ENCODE peak calls at places on chromosomes 7 and 10, in eight cellular contexts. One of them, this sample, is unnamed.

GRCh38 chr10:101577121-101577871 is 10.8 kb downstream of the POLL start:
- DNase-seq in GM12878: no peak
- DNase-seq in stimulated activated naive CD8-positive, alpha-beta T cell treated with anti-CD3 and anti-CD28 coated beads, Interleukin-15, amount 100 ng/mL, for 72 hours: no peak
- DNase-seq in activated CD4-positive, alpha-beta T cell treated with anti-CD3 and anti-CD28 coated beads, Interleukin-2, amount 50 U/mL, for 24 hours: no peak
- DNase-seq in activated T-helper 1 cell treated with anti-CD3 and anti-CD28 coated beads, Interleukin-2, amount 50 U/mL, for 16 hours: no peak
- DNase-seq in activated T-cell treated with anti-CD3 and anti-CD28 coated beads, Interleukin-2, amount 50 U/mL, for 48 hours: no peak
- DNase-seq in colonic mucosa: no peak
- DNase-seq in AG10803: no peak
- DNase-seq in this sample: no peak

GRCh38 chr10:114077347-114077746 is 33.7 kb downstream of the ADRB1 start:
- DNase-seq in AG10803: no peak
- DNase-seq in activated CD4-positive, alpha-beta T cell treated with anti-CD3 and anti-CD28 coated beads, Interleukin-2, amount 50 U/mL, for 24 hours: no peak
- DNase-seq in activated T-helper 1 cell treated with anti-CD3 and anti-CD28 coated beads, Interleukin-2, amount 50 U/mL, for 16 hours: no peak
- DNase-seq in colonic mucosa: no peak
- DNase-seq in activated T-cell treated with anti-CD3 and anti-CD28 coated beads, Interleukin-2, amount 50 U/mL, for 48 hours: no peak
- DNase-seq in GM12878: no peak
- DNase-seq in stimulated activated naive CD8-positive, alpha-beta T cell treated with anti-CD3 and anti-CD28 coated beads, Interleukin-15, amount 100 ng/mL, for 72 hours: no peak
- DNase-seq in this sample: no peak

GRCh38 chr10:125002423-125003145 is 60.7 kb downstream of the ZRANB1 start:
- DNase-seq in stimulated activated naive CD8-positive, alpha-beta T cell treated with anti-CD3 and anti-CD28 coated beads, Interleukin-15, amount 100 ng/mL, for 72 hours: peak
- DNase-seq in activated CD4-positive, alpha-beta T cell treated with anti-CD3 and anti-CD28 coated beads, Interleukin-2, amount 50 U/mL, for 24 hours: no peak
- DNase-seq in colonic mucosa: no peak
- DNase-seq in AG10803: no peak
- DNase-seq in activated T-helper 1 cell treated with anti-CD3 and anti-CD28 coated beads, Interleukin-2, amount 50 U/mL, for 16 hours: no peak
- DNase-seq in GM12878: no peak
- DNase-seq in activated T-cell treated with anti-CD3 and anti-CD28 coated beads, Interleukin-2, amount 50 U/mL, for 48 hours: no peak
- DNase-seq in this sample: peak

GRCh38 chr7:77940647-77941046 is 142.1 kb downstream of the PHTF2 start:
- DNase-seq in AG10803: peak
- DNase-seq in activated T-cell treated with anti-CD3 and anti-CD28 coated beads, Interleukin-2, amount 50 U/mL, for 48 hours: no peak
- DNase-seq in activated T-helper 1 cell treated with anti-CD3 and anti-CD28 coated beads, Interleukin-2, amount 50 U/mL, for 16 hours: no peak
- DNase-seq in stimulated activated naive CD8-positive, alpha-beta T cell treated with anti-CD3 and anti-CD28 coated beads, Interleukin-15, amount 100 ng/mL, for 72 hours: no peak
- DNase-seq in colonic mucosa: no peak
- DNase-seq in activated CD4-positive, alpha-beta T cell treated with anti-CD3 and anti-CD28 coated beads, Interleukin-2, amount 50 U/mL, for 24 hours: no peak
- DNase-seq in GM12878: no peak
- DNase-seq in this sample: no peak

GRCh38 chr10:4280481-4281206 is 495.6 kb upstream of the KLF6 start:
- DNase-seq in activated T-cell treated with anti-CD3 and anti-CD28 coated beads, Interleukin-2, amount 50 U/mL, for 48 hours: no peak
- DNase-seq in activated T-helper 1 cell treated with anti-CD3 and anti-CD28 coated beads, Interleukin-2, amount 50 U/mL, for 16 hours: no peak
- DNase-seq in activated CD4-positive, alpha-beta T cell treated with anti-CD3 and anti-CD28 coated beads, Interleukin-2, amount 50 U/mL, for 24 hours: no peak
- DNase-seq in colonic mucosa: peak
- DNase-seq in GM12878: no peak
- DNase-seq in stimulated activated naive CD8-positive, alpha-beta T cell treated with anti-CD3 and anti-CD28 coated beads, Interleukin-15, amount 100 ng/mL, for 72 hours: no peak
- DNase-seq in AG10803: peak
- DNase-seq in this sample: no peak

GRCh38 chr10:124697837-124698559 is 46.2 kb downstream of the FAM53B start:
- DNase-seq in activated T-helper 1 cell treated with anti-CD3 and anti-CD28 coated beads, Interleukin-2, amount 50 U/mL, for 16 hours: peak
- DNase-seq in colonic mucosa: no peak
- DNase-seq in GM12878: no peak
- DNase-seq in AG10803: no peak
- DNase-seq in stimulated activated naive CD8-positive, alpha-beta T cell treated with anti-CD3 and anti-CD28 coated beads, Interleukin-15, amount 100 ng/mL, for 72 hours: peak
- DNase-seq in activated CD4-positive, alpha-beta T cell treated with anti-CD3 and anti-CD28 coated beads, Interleukin-2, amount 50 U/mL, for 24 hours: no peak
- DNase-seq in activated T-cell treated with anti-CD3 and anti-CD28 coated beads, Interleukin-2, amount 50 U/mL, for 48 hours: no peak
- DNase-seq in this sample: no peak

GRCh38 chr10:128429835-128430513 is 303.8 kb upstream of the MKI67 start:
- DNase-seq in stimulated activated naive CD8-positive, alpha-beta T cell treated with anti-CD3 and anti-CD28 coated beads, Interleukin-15, amount 100 ng/mL, for 72 hours: no peak
- DNase-seq in activated T-helper 1 cell treated with anti-CD3 and anti-CD28 coated beads, Interleukin-2, amount 50 U/mL, for 16 hours: no peak
- DNase-seq in GM12878: no peak
- DNase-seq in colonic mucosa: no peak
- DNase-seq in activated CD4-positive, alpha-beta T cell treated with anti-CD3 and anti-CD28 coated beads, Interleukin-2, amount 50 U/mL, for 24 hours: no peak
- DNase-seq in AG10803: no peak
- DNase-seq in activated T-cell treated with anti-CD3 and anti-CD28 coated beads, Interleukin-2, amount 50 U/mL, for 48 hours: no peak
- DNase-seq in this sample: no peak

GRCh38 chr7:112587504-112587903 is 106.7 kb downstream of the LSMEM1 start:
- DNase-seq in AG10803: no peak
- DNase-seq in GM12878: no peak
- DNase-seq in activated T-cell treated with anti-CD3 and anti-CD28 coated beads, Interleukin-2, amount 50 U/mL, for 48 hours: no peak
- DNase-seq in activated CD4-positive, alpha-beta T cell treated with anti-CD3 and anti-CD28 coated beads, Interleukin-2, amount 50 U/mL, for 24 hours: no peak
- DNase-seq in stimulated activated naive CD8-positive, alpha-beta T cell treated with anti-CD3 and anti-CD28 coated beads, Interleukin-15, amount 100 ng/mL, for 72 hours: no peak
- DNase-seq in colonic mucosa: no peak
- DNase-seq in activated T-helper 1 cell treated with anti-CD3 and anti-CD28 coated beads, Interleukin-2, amount 50 U/mL, for 16 hours: no peak
- DNase-seq in this sample: no peak

GRCh38 chr10:117552156-117552620 is 9.6 kb downstream of the EMX2 start:
- DNase-seq in activated T-helper 1 cell treated with anti-CD3 and anti-CD28 coated beads, Interleukin-2, amount 50 U/mL, for 16 hours: no peak
- DNase-seq in activated CD4-positive, alpha-beta T cell treated with anti-CD3 and anti-CD28 coated beads, Interleukin-2, amount 50 U/mL, for 24 hours: no peak
- DNase-seq in stimulated activated naive CD8-positive, alpha-beta T cell treated with anti-CD3 and anti-CD28 coated beads, Interleukin-15, amount 100 ng/mL, for 72 hours: no peak
- DNase-seq in AG10803: peak
- DNase-seq in GM12878: no peak
- DNase-seq in colonic mucosa: no peak
- DNase-seq in activated T-cell treated with anti-CD3 and anti-CD28 coated beads, Interleukin-2, amount 50 U/mL, for 48 hours: no peak
- DNase-seq in this sample: peak

GRCh38 chr7:80135306-80136104 is 874 bp downstream of the GNAI1 start:
- DNase-seq in activated T-helper 1 cell treated with anti-CD3 and anti-CD28 coated beads, Interleukin-2, amount 50 U/mL, for 16 hours: no peak
- DNase-seq in activated CD4-positive, alpha-beta T cell treated with anti-CD3 and anti-CD28 coated beads, Interleukin-2, amount 50 U/mL, for 24 hours: no peak
- DNase-seq in AG10803: peak
- DNase-seq in colonic mucosa: peak
- DNase-seq in stimulated activated naive CD8-positive, alpha-beta T cell treated with anti-CD3 and anti-CD28 coated beads, Interleukin-15, amount 100 ng/mL, for 72 hours: peak
- DNase-seq in activated T-cell treated with anti-CD3 and anti-CD28 coated beads, Interleukin-2, amount 50 U/mL, for 48 hours: peak
- DNase-seq in GM12878: no peak
- DNase-seq in this sample: peak

GRCh38 chr10:69801434-69802315 is at the start of gene COL13A1:
- DNase-seq in activated T-cell treated with anti-CD3 and anti-CD28 coated beads, Interleukin-2, amount 50 U/mL, for 48 hours: peak
- DNase-seq in stimulated activated naive CD8-positive, alpha-beta T cell treated with anti-CD3 and anti-CD28 coated beads, Interleukin-15, amount 100 ng/mL, for 72 hours: no peak
- DNase-seq in colonic mucosa: peak
- DNase-seq in activated T-helper 1 cell treated with anti-CD3 and anti-CD28 coated beads, Interleukin-2, amount 50 U/mL, for 16 hours: no peak
- DNase-seq in GM12878: no peak
- DNase-seq in AG10803: peak
- DNase-seq in activated CD4-positive, alpha-beta T cell treated with anti-CD3 and anti-CD28 coated beads, Interleukin-2, amount 50 U/mL, for 24 hours: no peak
- DNase-seq in this sample: peak

GRCh38 chr7:18455644-18456043 is 39.9 kb upstream of the HDAC9 start:
- DNase-seq in GM12878: no peak
- DNase-seq in colonic mucosa: no peak
- DNase-seq in AG10803: no peak
- DNase-seq in activated CD4-positive, alpha-beta T cell treated with anti-CD3 and anti-CD28 coated beads, Interleukin-2, amount 50 U/mL, for 24 hours: no peak
- DNase-seq in activated T-helper 1 cell treated with anti-CD3 and anti-CD28 coated beads, Interleukin-2, amount 50 U/mL, for 16 hours: no peak
- DNase-seq in activated T-cell treated with anti-CD3 and anti-CD28 coated beads, Interleukin-2, amount 50 U/mL, for 48 hours: no peak
- DNase-seq in stimulated activated naive CD8-positive, alpha-beta T cell treated with anti-CD3 and anti-CD28 coated beads, Interleukin-15, amount 100 ng/mL, for 72 hours: no peak
- DNase-seq in this sample: no peak

GRCh38 chr7:27576360-27576944 is 86.2 kb downstream of the HIBADH start:
- DNase-seq in activated T-cell treated with anti-CD3 and anti-CD28 coated beads, Interleukin-2, amount 50 U/mL, for 48 hours: no peak
- DNase-seq in activated T-helper 1 cell treated with anti-CD3 and anti-CD28 coated beads, Interleukin-2, amount 50 U/mL, for 16 hours: no peak
- DNase-seq in GM12878: no peak
- DNase-seq in colonic mucosa: no peak
- DNase-seq in AG10803: peak
- DNase-seq in stimulated activated naive CD8-positive, alpha-beta T cell treated with anti-CD3 and anti-CD28 coated beads, Interleukin-15, amount 100 ng/mL, for 72 hours: no peak
- DNase-seq in activated CD4-positive, alpha-beta T cell treated with anti-CD3 and anti-CD28 coated beads, Interleukin-2, amount 50 U/mL, for 24 hours: peak
- DNase-seq in this sample: no peak

GRCh38 chr10:116385311-116385710 is 42.3 kb upstream of the PNLIPRP3 start:
- DNase-seq in GM12878: no peak
- DNase-seq in activated CD4-positive, alpha-beta T cell treated with anti-CD3 and anti-CD28 coated beads, Interleukin-2, amount 50 U/mL, for 24 hours: no peak
- DNase-seq in stimulated activated naive CD8-positive, alpha-beta T cell treated with anti-CD3 and anti-CD28 coated beads, Interleukin-15, amount 100 ng/mL, for 72 hours: no peak
- DNase-seq in AG10803: no peak
- DNase-seq in activated T-helper 1 cell treated with anti-CD3 and anti-CD28 coated beads, Interleukin-2, amount 50 U/mL, for 16 hours: no peak
- DNase-seq in colonic mucosa: no peak
- DNase-seq in activated T-cell treated with anti-CD3 and anti-CD28 coated beads, Interleukin-2, amount 50 U/mL, for 48 hours: no peak
- DNase-seq in this sample: no peak

GRCh38 chr7:7707756-7708310 is 10.6 kb downstream of the RPA3 start:
- DNase-seq in stimulated activated naive CD8-positive, alpha-beta T cell treated with anti-CD3 and anti-CD28 coated beads, Interleukin-15, amount 100 ng/mL, for 72 hours: no peak
- DNase-seq in AG10803: peak
- DNase-seq in activated T-helper 1 cell treated with anti-CD3 and anti-CD28 coated beads, Interleukin-2, amount 50 U/mL, for 16 hours: no peak
- DNase-seq in colonic mucosa: no peak
- DNase-seq in activated CD4-positive, alpha-beta T cell treated with anti-CD3 and anti-CD28 coated beads, Interleukin-2, amount 50 U/mL, for 24 hours: no peak
- DNase-seq in activated T-cell treated with anti-CD3 and anti-CD28 coated beads, Interleukin-2, amount 50 U/mL, for 48 hours: no peak
- DNase-seq in GM12878: no peak
- DNase-seq in this sample: no peak

GRCh38 chr7:12423995-12424745 is 20.5 kb upstream of the VWDE start:
- DNase-seq in colonic mucosa: no peak
- DNase-seq in GM12878: no peak
- DNase-seq in activated T-helper 1 cell treated with anti-CD3 and anti-CD28 coated beads, Interleukin-2, amount 50 U/mL, for 16 hours: no peak
- DNase-seq in AG10803: no peak
- DNase-seq in activated T-cell treated with anti-CD3 and anti-CD28 coated beads, Interleukin-2, amount 50 U/mL, for 48 hours: no peak
- DNase-seq in stimulated activated naive CD8-positive, alpha-beta T cell treated with anti-CD3 and anti-CD28 coated beads, Interleukin-15, amount 100 ng/mL, for 72 hours: no peak
- DNase-seq in activated CD4-positive, alpha-beta T cell treated with anti-CD3 and anti-CD28 coated beads, Interleukin-2, amount 50 U/mL, for 24 hours: no peak
- DNase-seq in this sample: no peak

GRCh38 chr10:94630017-94630688 is 53.4 kb upstream of the CYP2C18 start:
- DNase-seq in stimulated activated naive CD8-positive, alpha-beta T cell treated with anti-CD3 and anti-CD28 coated beads, Interleukin-15, amount 100 ng/mL, for 72 hours: no peak
- DNase-seq in GM12878: no peak
- DNase-seq in activated T-helper 1 cell treated with anti-CD3 and anti-CD28 coated beads, Interleukin-2, amount 50 U/mL, for 16 hours: no peak
- DNase-seq in activated T-cell treated with anti-CD3 and anti-CD28 coated beads, Interleukin-2, amount 50 U/mL, for 48 hours: no peak
- DNase-seq in activated CD4-positive, alpha-beta T cell treated with anti-CD3 and anti-CD28 coated beads, Interleukin-2, amount 50 U/mL, for 24 hours: no peak
- DNase-seq in AG10803: peak
- DNase-seq in colonic mucosa: no peak
- DNase-seq in this sample: no peak

GRCh38 chr10:78953124-78954008 is 115.4 kb upstream of the ZMIZ1 start:
- DNase-seq in AG10803: peak
- DNase-seq in activated CD4-positive, alpha-beta T cell treated with anti-CD3 and anti-CD28 coated beads, Interleukin-2, amount 50 U/mL, for 24 hours: no peak
- DNase-seq in activated T-cell treated with anti-CD3 and anti-CD28 coated beads, Interleukin-2, amount 50 U/mL, for 48 hours: no peak
- DNase-seq in activated T-helper 1 cell treated with anti-CD3 and anti-CD28 coated beads, Interleukin-2, amount 50 U/mL, for 16 hours: no peak
- DNase-seq in colonic mucosa: no peak
- DNase-seq in GM12878: peak
- DNase-seq in stimulated activated naive CD8-positive, alpha-beta T cell treated with anti-CD3 and anti-CD28 coated beads, Interleukin-15, amount 100 ng/mL, for 72 hours: no peak
- DNase-seq in this sample: no peak

GRCh38 chr7:142753366-142753765 is 4.1 kb downstream of the PRSS1 start:
- DNase-seq in stimulated activated naive CD8-positive, alpha-beta T cell treated with anti-CD3 and anti-CD28 coated beads, Interleukin-15, amount 100 ng/mL, for 72 hours: no peak
- DNase-seq in activated T-helper 1 cell treated with anti-CD3 and anti-CD28 coated beads, Interleukin-2, amount 50 U/mL, for 16 hours: no peak
- DNase-seq in activated CD4-positive, alpha-beta T cell treated with anti-CD3 and anti-CD28 coated beads, Interleukin-2, amount 50 U/mL, for 24 hours: no peak
- DNase-seq in GM12878: no peak
- DNase-seq in colonic mucosa: no peak
- DNase-seq in activated T-cell treated with anti-CD3 and anti-CD28 coated beads, Interleukin-2, amount 50 U/mL, for 48 hours: no peak
- DNase-seq in AG10803: no peak
- DNase-seq in this sample: no peak

GRCh38 chr10:104300736-104301292 is 31.8 kb downstream of the GSTO2 start:
- DNase-seq in colonic mucosa: no peak
- DNase-seq in GM12878: no peak
- DNase-seq in activated T-helper 1 cell treated with anti-CD3 and anti-CD28 coated beads, Interleukin-2, amount 50 U/mL, for 16 hours: no peak
- DNase-seq in activated T-cell treated with anti-CD3 and anti-CD28 coated beads, Interleukin-2, amount 50 U/mL, for 48 hours: no peak
- DNase-seq in AG10803: peak
- DNase-seq in activated CD4-positive, alpha-beta T cell treated with anti-CD3 and anti-CD28 coated beads, Interleukin-2, amount 50 U/mL, for 24 hours: no peak
- DNase-seq in stimulated activated naive CD8-positive, alpha-beta T cell treated with anti-CD3 and anti-CD28 coated beads, Interleukin-15, amount 100 ng/mL, for 72 hours: peak
- DNase-seq in this sample: no peak

GRCh38 chr7:131546583-131547111 is 9.8 kb downstream of the PODXL start:
- DNase-seq in GM12878: no peak
- DNase-seq in activated T-cell treated with anti-CD3 and anti-CD28 coated beads, Interleukin-2, amount 50 U/mL, for 48 hours: peak
- DNase-seq in AG10803: no peak
- DNase-seq in colonic mucosa: no peak
- DNase-seq in activated T-helper 1 cell treated with anti-CD3 and anti-CD28 coated beads, Interleukin-2, amount 50 U/mL, for 16 hours: no peak
- DNase-seq in stimulated activated naive CD8-positive, alpha-beta T cell treated with anti-CD3 and anti-CD28 coated beads, Interleukin-15, amount 100 ng/mL, for 72 hours: peak
- DNase-seq in activated CD4-positive, alpha-beta T cell treated with anti-CD3 and anti-CD28 coated beads, Interleukin-2, amount 50 U/mL, for 24 hours: no peak
- DNase-seq in this sample: peak

GRCh38 chr10:42983595-42983990 is 93.3 kb upstream of the RET start:
- DNase-seq in colonic mucosa: peak
- DNase-seq in activated T-helper 1 cell treated with anti-CD3 and anti-CD28 coated beads, Interleukin-2, amount 50 U/mL, for 16 hours: no peak
- DNase-seq in activated CD4-positive, alpha-beta T cell treated with anti-CD3 and anti-CD28 coated beads, Interleukin-2, amount 50 U/mL, for 24 hours: no peak
- DNase-seq in AG10803: no peak
- DNase-seq in stimulated activated naive CD8-positive, alpha-beta T cell treated with anti-CD3 and anti-CD28 coated beads, Interleukin-15, amount 100 ng/mL, for 72 hours: no peak
- DNase-seq in GM12878: no peak
- DNase-seq in activated T-cell treated with anti-CD3 and anti-CD28 coated beads, Interleukin-2, amount 50 U/mL, for 48 hours: no peak
- DNase-seq in this sample: no peak

GRCh38 chr10:78981257-78981969 is 87.4 kb upstream of the ZMIZ1 start:
- DNase-seq in AG10803: no peak
- DNase-seq in activated CD4-positive, alpha-beta T cell treated with anti-CD3 and anti-CD28 coated beads, Interleukin-2, amount 50 U/mL, for 24 hours: no peak
- DNase-seq in GM12878: no peak
- DNase-seq in colonic mucosa: no peak
- DNase-seq in stimulated activated naive CD8-positive, alpha-beta T cell treated with anti-CD3 and anti-CD28 coated beads, Interleukin-15, amount 100 ng/mL, for 72 hours: peak
- DNase-seq in activated T-helper 1 cell treated with anti-CD3 and anti-CD28 coated beads, Interleukin-2, amount 50 U/mL, for 16 hours: no peak
- DNase-seq in activated T-cell treated with anti-CD3 and anti-CD28 coated beads, Interleukin-2, amount 50 U/mL, for 48 hours: no peak
- DNase-seq in this sample: peak

GRCh38 chr7:98329100-98329871 is 47.8 kb downstream of the BRI3 start:
- DNase-seq in activated CD4-positive, alpha-beta T cell treated with anti-CD3 and anti-CD28 coated beads, Interleukin-2, amount 50 U/mL, for 24 hours: no peak
- DNase-seq in activated T-cell treated with anti-CD3 and anti-CD28 coated beads, Interleukin-2, amount 50 U/mL, for 48 hours: no peak
- DNase-seq in colonic mucosa: no peak
- DNase-seq in AG10803: no peak
- DNase-seq in GM12878: no peak
- DNase-seq in stimulated activated naive CD8-positive, alpha-beta T cell treated with anti-CD3 and anti-CD28 coated beads, Interleukin-15, amount 100 ng/mL, for 72 hours: no peak
- DNase-seq in activated T-helper 1 cell treated with anti-CD3 and anti-CD28 coated beads, Interleukin-2, amount 50 U/mL, for 16 hours: no peak
- DNase-seq in this sample: no peak

GRCh38 chr10:120466006-120466405 is 9.0 kb downstream of the PLPP4 start:
- DNase-seq in AG10803: no peak
- DNase-seq in activated CD4-positive, alpha-beta T cell treated with anti-CD3 and anti-CD28 coated beads, Interleukin-2, amount 50 U/mL, for 24 hours: no peak
- DNase-seq in activated T-helper 1 cell treated with anti-CD3 and anti-CD28 coated beads, Interleukin-2, amount 50 U/mL, for 16 hours: no peak
- DNase-seq in activated T-cell treated with anti-CD3 and anti-CD28 coated beads, Interleukin-2, amount 50 U/mL, for 48 hours: no peak
- DNase-seq in GM12878: no peak
- DNase-seq in colonic mucosa: no peak
- DNase-seq in stimulated activated naive CD8-positive, alpha-beta T cell treated with anti-CD3 and anti-CD28 coated beads, Interleukin-15, amount 100 ng/mL, for 72 hours: no peak
- DNase-seq in this sample: no peak

GRCh38 chr10:121880842-121881423 is 46.9 kb downstream of the ATE1 start:
- DNase-seq in AG10803: peak
- DNase-seq in stimulated activated naive CD8-positive, alpha-beta T cell treated with anti-CD3 and anti-CD28 coated beads, Interleukin-15, amount 100 ng/mL, for 72 hours: no peak
- DNase-seq in GM12878: no peak
- DNase-seq in colonic mucosa: no peak
- DNase-seq in activated T-helper 1 cell treated with anti-CD3 and anti-CD28 coated beads, Interleukin-2, amount 50 U/mL, for 16 hours: no peak
- DNase-seq in activated T-cell treated with anti-CD3 and anti-CD28 coated beads, Interleukin-2, amount 50 U/mL, for 48 hours: no peak
- DNase-seq in activated CD4-positive, alpha-beta T cell treated with anti-CD3 and anti-CD28 coated beads, Interleukin-2, amount 50 U/mL, for 24 hours: no peak
- DNase-seq in this sample: no peak

GRCh38 chr7:4849390-4849789 is 12.4 kb downstream of the PAPOLB start:
- DNase-seq in activated T-helper 1 cell treated with anti-CD3 and anti-CD28 coated beads, Interleukin-2, amount 50 U/mL, for 16 hours: no peak
- DNase-seq in colonic mucosa: no peak
- DNase-seq in AG10803: peak
- DNase-seq in activated CD4-positive, alpha-beta T cell treated with anti-CD3 and anti-CD28 coated beads, Interleukin-2, amount 50 U/mL, for 24 hours: no peak
- DNase-seq in stimulated activated naive CD8-positive, alpha-beta T cell treated with anti-CD3 and anti-CD28 coated beads, Interleukin-15, amount 100 ng/mL, for 72 hours: peak
- DNase-seq in activated T-cell treated with anti-CD3 and anti-CD28 coated beads, Interleukin-2, amount 50 U/mL, for 48 hours: no peak
- DNase-seq in GM12878: no peak
- DNase-seq in this sample: no peak

GRCh38 chr7:42914009-42914725 is 2.3 kb upstream of the C7orf25 start:
- DNase-seq in colonic mucosa: no peak
- DNase-seq in AG10803: peak
- DNase-seq in stimulated activated naive CD8-positive, alpha-beta T cell treated with anti-CD3 and anti-CD28 coated beads, Interleukin-15, amount 100 ng/mL, for 72 hours: no peak
- DNase-seq in activated T-cell treated with anti-CD3 and anti-CD28 coated beads, Interleukin-2, amount 50 U/mL, for 48 hours: no peak
- DNase-seq in activated CD4-positive, alpha-beta T cell treated with anti-CD3 and anti-CD28 coated beads, Interleukin-2, amount 50 U/mL, for 24 hours: no peak
- DNase-seq in GM12878: no peak
- DNase-seq in activated T-helper 1 cell treated with anti-CD3 and anti-CD28 coated beads, Interleukin-2, amount 50 U/mL, for 16 hours: no peak
- DNase-seq in this sample: no peak